ENCODE peak calls at places on chromosomes 1 and 21, in eight cellular contexts. One of them, this sample, is unnamed. For H3K4me1, the result is how much of the 10 kb centered on the place peaks cover.

GRCh38 chr1:229155472-229155871 is 115.4 kb upstream of the RAB4A start:
- DNase-seq in lower lobe of right lung: no peak
- DNase-seq in small intestine: no peak
- DNase-seq in colonic mucosa: no peak
- DNase-seq in keratinocyte: no peak
- DNase-seq in psoas muscle: peak
- DNase-seq in heart right ventricle: peak
- DNase-seq in endodermal cell: no peak
- DNase-seq in this sample: no peak

GRCh38 chr1:51799372-51799771 is 79.2 kb downstream of the NRDC start:
- DNase-seq in endodermal cell: no peak
- DNase-seq in heart right ventricle: no peak
- DNase-seq in lower lobe of right lung: no peak
- DNase-seq in colonic mucosa: no peak
- DNase-seq in keratinocyte: no peak
- DNase-seq in small intestine: no peak
- DNase-seq in psoas muscle: no peak
- DNase-seq in this sample: no peak

GRCh38 chr1:211605034-211605433 is 26.1 kb upstream of the SLC30A1 start:
- DNase-seq in heart right ventricle: no peak
- DNase-seq in lower lobe of right lung: no peak
- DNase-seq in colonic mucosa: no peak
- DNase-seq in small intestine: no peak
- DNase-seq in keratinocyte: no peak
- DNase-seq in psoas muscle: no peak
- DNase-seq in endodermal cell: no peak
- DNase-seq in this sample: no peak

GRCh38 chr21:44520326-44521300 is 19.4 kb downstream of the KRTAP10-1 start:
- DNase-seq in psoas muscle: peak
- DNase-seq in colonic mucosa: no peak
- DNase-seq in small intestine: no peak
- DNase-seq in endodermal cell: peak
- DNase-seq in heart right ventricle: no peak
- DNase-seq in keratinocyte: no peak
- DNase-seq in lower lobe of right lung: peak
- DNase-seq in this sample: no peak

GRCh38 chr1:78493456-78493855 is 2.7 kb downstream of the PTGFR start:
- DNase-seq in keratinocyte: no peak
- DNase-seq in lower lobe of right lung: no peak
- DNase-seq in small intestine: no peak
- DNase-seq in endodermal cell: no peak
- DNase-seq in colonic mucosa: no peak
- DNase-seq in psoas muscle: no peak
- DNase-seq in heart right ventricle: no peak
- DNase-seq in this sample: no peak

GRCh38 chr1:55215194-55216021 is at the start of gene USP24:
- DNase-seq in colonic mucosa: peak
- DNase-seq in heart right ventricle: peak
- DNase-seq in psoas muscle: peak
- DNase-seq in endodermal cell: peak
- DNase-seq in small intestine: peak
- DNase-seq in keratinocyte: no peak
- DNase-seq in lower lobe of right lung: peak
- DNase-seq in this sample: no peak

GRCh38 chr1:29575277-29575676 is 339.0 kb downstream of the PTPRU start:
- DNase-seq in small intestine: no peak
- DNase-seq in psoas muscle: no peak
- DNase-seq in lower lobe of right lung: no peak
- DNase-seq in heart right ventricle: peak
- DNase-seq in endodermal cell: no peak
- DNase-seq in keratinocyte: no peak
- DNase-seq in colonic mucosa: no peak
- DNase-seq in this sample: no peak

GRCh38 chr1:228243093-228243492 is 35.2 kb downstream of the OBSCN start:
- DNase-seq in lower lobe of right lung: no peak
- DNase-seq in small intestine: no peak
- DNase-seq in keratinocyte: no peak
- DNase-seq in psoas muscle: no peak
- DNase-seq in endodermal cell: peak
- DNase-seq in colonic mucosa: no peak
- DNase-seq in heart right ventricle: no peak
- DNase-seq in this sample: no peak

GRCh38 chr1:211341999-211342398 is 15.4 kb downstream of the TRAF5 start:
- DNase-seq in endodermal cell: no peak
- DNase-seq in keratinocyte: no peak
- DNase-seq in small intestine: no peak
- DNase-seq in psoas muscle: no peak
- DNase-seq in heart right ventricle: no peak
- DNase-seq in lower lobe of right lung: no peak
- DNase-seq in colonic mucosa: no peak
- DNase-seq in this sample: no peak

GRCh38 chr1:72936151-72936740 is 653.9 kb upstream of the NEGR1 start:
- DNase-seq in colonic mucosa: no peak
- DNase-seq in lower lobe of right lung: no peak
- DNase-seq in small intestine: no peak
- DNase-seq in psoas muscle: no peak
- DNase-seq in heart right ventricle: no peak
- DNase-seq in endodermal cell: no peak
- DNase-seq in keratinocyte: no peak
- DNase-seq in this sample: no peak

GRCh38 chr1:93701619-93702018 is 20.0 kb upstream of the BCAR3 start:
- DNase-seq in heart right ventricle: no peak
- DNase-seq in psoas muscle: peak
- DNase-seq in small intestine: no peak
- DNase-seq in lower lobe of right lung: no peak
- DNase-seq in colonic mucosa: no peak
- DNase-seq in endodermal cell: peak
- DNase-seq in keratinocyte: peak
- DNase-seq in this sample: no peak

GRCh38 chr1:222073307-222073995 is 331.6 kb upstream of the DUSP10 start:
- DNase-seq in small intestine: no peak
- DNase-seq in keratinocyte: no peak
- DNase-seq in colonic mucosa: no peak
- DNase-seq in heart right ventricle: no peak
- DNase-seq in endodermal cell: no peak
- DNase-seq in lower lobe of right lung: no peak
- DNase-seq in psoas muscle: no peak
- DNase-seq in this sample: no peak

GRCh38 chr1:232014941-232015340 is 388.4 kb downstream of the DISC1 start:
- DNase-seq in colonic mucosa: no peak
- DNase-seq in heart right ventricle: no peak
- DNase-seq in lower lobe of right lung: no peak
- DNase-seq in small intestine: no peak
- DNase-seq in keratinocyte: no peak
- DNase-seq in endodermal cell: no peak
- DNase-seq in psoas muscle: no peak
- DNase-seq in this sample: no peak

DNA sequence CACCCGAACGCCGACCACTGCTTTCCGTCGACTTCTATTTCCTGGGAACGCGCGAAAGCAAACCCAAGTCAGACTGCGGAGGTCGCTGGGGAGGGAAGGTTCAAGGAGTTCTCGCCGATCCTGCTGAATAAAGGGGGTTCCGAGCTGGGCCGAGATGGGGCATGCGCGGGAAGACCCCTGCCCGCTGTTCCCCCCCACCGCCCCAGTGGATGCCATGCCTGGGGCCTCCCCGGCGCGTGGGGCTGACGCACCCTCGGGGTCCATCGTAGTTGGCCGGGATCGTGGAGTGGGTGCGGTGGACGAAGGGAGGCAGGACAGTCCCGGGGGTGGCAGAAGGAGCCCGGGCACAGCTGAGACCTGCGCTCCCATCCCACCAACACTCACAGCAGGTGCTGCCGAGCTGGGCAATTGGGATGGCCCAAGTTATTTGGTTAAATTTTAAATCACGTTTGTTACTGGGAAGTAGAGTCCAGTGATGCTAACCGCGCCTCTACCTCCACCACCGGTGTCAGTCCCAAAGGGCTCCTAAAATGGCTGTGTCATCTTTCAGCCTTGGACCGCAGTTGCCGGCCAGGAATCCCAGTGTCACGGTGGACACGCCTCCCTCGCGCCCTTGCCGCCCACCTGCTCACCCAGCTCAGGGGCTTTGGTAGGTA is 745 bp downstream of the MX1 start:
- DNase-seq in lower lobe of right lung: no peak
- DNase-seq in small intestine: peak
- DNase-seq in colonic mucosa: no peak
- DNase-seq in endodermal cell: no peak
- DNase-seq in psoas muscle: no peak
- DNase-seq in keratinocyte: no peak
- DNase-seq in heart right ventricle: no peak
- DNase-seq in this sample: no peak
- H3K4me1 ChIP-seq in lower lobe of right lung: under half
- H3K4me1 ChIP-seq in small intestine: under half
- H3K4me1 ChIP-seq in colonic mucosa: under half
- H3K4me1 ChIP-seq in endodermal cell: under half
- H3K4me1 ChIP-seq in psoas muscle: under half
- H3K4me1 ChIP-seq in keratinocyte: under half
- H3K4me1 ChIP-seq in heart right ventricle: under half
- H3K4me1 ChIP-seq in this sample: under half

GRCh38 chr1:15170071-15170470 is 16.5 kb downstream of the TMEM51 start:
- DNase-seq in colonic mucosa: no peak
- DNase-seq in heart right ventricle: no peak
- DNase-seq in keratinocyte: no peak
- DNase-seq in small intestine: no peak
- DNase-seq in psoas muscle: no peak
- DNase-seq in lower lobe of right lung: no peak
- DNase-seq in endodermal cell: no peak
- DNase-seq in this sample: no peak

GRCh38 chr1:15172405-15173259 is 19.1 kb downstream of the TMEM51 start:
- DNase-seq in keratinocyte: no peak
- DNase-seq in psoas muscle: no peak
- DNase-seq in endodermal cell: no peak
- DNase-seq in lower lobe of right lung: no peak
- DNase-seq in colonic mucosa: no peak
- DNase-seq in small intestine: peak
- DNase-seq in heart right ventricle: no peak
- DNase-seq in this sample: no peak

GRCh38 chr1:15173863-15174614 is 20.5 kb downstream of the TMEM51 start:
- DNase-seq in colonic mucosa: peak
- DNase-seq in psoas muscle: no peak
- DNase-seq in small intestine: peak
- DNase-seq in keratinocyte: no peak
- DNase-seq in lower lobe of right lung: no peak
- DNase-seq in endodermal cell: no peak
- DNase-seq in heart right ventricle: no peak
- DNase-seq in this sample: no peak

GRCh38 chr1:15168479-15168878 is 14.9 kb downstream of the TMEM51 start:
- DNase-seq in colonic mucosa: no peak
- DNase-seq in small intestine: no peak
- DNase-seq in lower lobe of right lung: no peak
- DNase-seq in heart right ventricle: no peak
- DNase-seq in keratinocyte: no peak
- DNase-seq in psoas muscle: no peak
- DNase-seq in endodermal cell: no peak
- DNase-seq in this sample: no peak

DNA sequence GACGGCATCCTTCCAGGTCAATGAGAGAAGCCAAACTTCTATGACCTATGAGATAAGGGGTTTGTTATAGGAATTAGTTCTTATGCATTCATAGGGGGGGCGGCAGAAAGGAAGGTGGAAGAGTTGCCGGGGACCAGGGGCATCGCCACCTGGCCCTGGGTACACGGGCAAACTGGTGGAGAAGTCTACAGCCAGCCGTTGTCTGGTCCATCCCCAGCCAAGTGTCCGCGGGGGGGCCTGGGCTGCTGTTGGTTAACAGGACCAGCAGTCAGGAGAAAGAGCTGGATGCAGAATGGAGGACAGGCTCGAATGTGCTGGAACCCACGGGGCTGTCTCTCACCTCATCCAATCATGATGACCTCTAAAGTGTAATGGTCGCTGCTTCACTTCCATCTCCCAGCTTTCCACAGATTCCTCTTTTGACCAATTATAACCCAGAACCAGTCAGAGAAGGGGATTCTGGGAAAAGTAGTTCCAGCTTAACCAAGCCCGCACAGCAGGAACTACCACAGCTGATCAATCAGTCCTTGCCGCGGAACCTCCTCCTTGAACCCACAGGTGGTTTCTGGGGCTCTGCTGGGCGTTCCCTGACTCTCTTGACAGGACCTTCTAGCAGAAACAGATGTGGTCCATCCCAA is 17.8 kb downstream of the TMEM51 start:
- DNase-seq in heart right ventricle: no peak
- DNase-seq in colonic mucosa: no peak
- DNase-seq in small intestine: peak
- DNase-seq in endodermal cell: no peak
- DNase-seq in psoas muscle: no peak
- DNase-seq in keratinocyte: no peak
- DNase-seq in lower lobe of right lung: no peak
- DNase-seq in this sample: no peak
- H3K4me3 ChIP-seq in heart right ventricle: no peak
- H3K4me3 ChIP-seq in colonic mucosa: no peak
- H3K4me3 ChIP-seq in small intestine: no peak
- H3K4me3 ChIP-seq in endodermal cell: no peak
- H3K4me3 ChIP-seq in psoas muscle: no peak
- H3K4me3 ChIP-seq in keratinocyte: no peak
- H3K4me3 ChIP-seq in lower lobe of right lung: no peak
- H3K4me3 ChIP-seq in this sample: no peak

GRCh38 chr1:44240802-44241671 is 27.8 kb downstream of the DMAP1 start:
- DNase-seq in psoas muscle: no peak
- DNase-seq in heart right ventricle: no peak
- DNase-seq in keratinocyte: no peak
- DNase-seq in lower lobe of right lung: peak
- DNase-seq in colonic mucosa: no peak
- DNase-seq in small intestine: no peak
- DNase-seq in endodermal cell: no peak
- DNase-seq in this sample: no peak
- H3K27ac ChIP-seq in psoas muscle: no peak
- H3K27ac ChIP-seq in heart right ventricle: peak
- H3K27ac ChIP-seq in keratinocyte: no peak
- H3K27ac ChIP-seq in lower lobe of right lung: peak
- H3K27ac ChIP-seq in colonic mucosa: no peak
- H3K27ac ChIP-seq in small intestine: no peak
- H3K27ac ChIP-seq in endodermal cell: no peak
- H3K27ac ChIP-seq in this sample: peak

GRCh38 chr1:243715285-243715684 is 134.8 kb downstream of the AKT3 start:
- DNase-seq in psoas muscle: no peak
- DNase-seq in endodermal cell: no peak
- DNase-seq in colonic mucosa: no peak
- DNase-seq in heart right ventricle: no peak
- DNase-seq in lower lobe of right lung: no peak
- DNase-seq in keratinocyte: no peak
- DNase-seq in small intestine: no peak
- DNase-seq in this sample: no peak

GRCh38 chr1:243713470-243714186 is 136.4 kb downstream of the AKT3 start:
- DNase-seq in psoas muscle: no peak
- DNase-seq in small intestine: no peak
- DNase-seq in colonic mucosa: no peak
- DNase-seq in lower lobe of right lung: no peak
- DNase-seq in keratinocyte: no peak
- DNase-seq in heart right ventricle: peak
- DNase-seq in endodermal cell: no peak
- DNase-seq in this sample: no peak

GRCh38 chr1:243710467-243710866 is 139.6 kb downstream of the AKT3 start:
- DNase-seq in keratinocyte: no peak
- DNase-seq in colonic mucosa: no peak
- DNase-seq in small intestine: no peak
- DNase-seq in psoas muscle: no peak
- DNase-seq in lower lobe of right lung: no peak
- DNase-seq in heart right ventricle: no peak
- DNase-seq in endodermal cell: no peak
- DNase-seq in this sample: no peak

GRCh38 chr1:243712242-243712641 is 137.8 kb downstream of the AKT3 start:
- DNase-seq in small intestine: no peak
- DNase-seq in lower lobe of right lung: no peak
- DNase-seq in endodermal cell: no peak
- DNase-seq in keratinocyte: no peak
- DNase-seq in heart right ventricle: no peak
- DNase-seq in psoas muscle: no peak
- DNase-seq in colonic mucosa: no peak
- DNase-seq in this sample: no peak

GRCh38 chr1:243712890-243713425 is 137.1 kb downstream of the AKT3 start:
- DNase-seq in lower lobe of right lung: no peak
- DNase-seq in small intestine: no peak
- DNase-seq in psoas muscle: no peak
- DNase-seq in heart right ventricle: no peak
- DNase-seq in colonic mucosa: no peak
- DNase-seq in keratinocyte: no peak
- DNase-seq in endodermal cell: no peak
- DNase-seq in this sample: no peak
- H3K4me1 ChIP-seq in lower lobe of right lung: under half
- H3K4me1 ChIP-seq in small intestine: under half
- H3K4me1 ChIP-seq in psoas muscle: under half
- H3K4me1 ChIP-seq in heart right ventricle: under half
- H3K4me1 ChIP-seq in colonic mucosa: under half
- H3K4me1 ChIP-seq in keratinocyte: under half
- H3K4me1 ChIP-seq in endodermal cell: under half
- H3K4me1 ChIP-seq in this sample: under half

This sample was measured in thoracic aorta.